ENCODE peak calls at places on chromosomes 16 and 17, in five cellular contexts. R, K, I, J and L are unnamed samples.

GRCh38 chr16:85306793-85307551 is 194.7 kb upstream of the CIBAR2 start:
- DNase-seq in I (no peak), R (no peak), J (no peak), K (no peak), L (no peak)

GRCh38 chr16:77406680-77407079 is 28.2 kb downstream of the ADAMTS18 start:
- DNase-seq in R (no peak), K (no peak), J (no peak), I (peak; percentile 1), L (no peak)

GRCh38 chr16:52547001-52547833 is at the start of gene TOX3:
- DNase-seq in R (no peak), J (no peak), I (no peak), K (no peak), L (no peak)

GRCh38 chr17:80106176-80106575 is 4.8 kb downstream of the GAA start:
- DNase-seq in I (no peak), J (no peak), K (no peak), R (no peak), L (no peak)

GRCh38 chr17:78174870-78175642 is 6.7 kb downstream of the SYNGR2 start:
- DNase-seq in K (no peak), R (no peak), J (no peak), I (no peak), L (peak; percentile 86)

GRCh38 chr17:73947281-73947975 is 256.1 kb upstream of the RPL38 start:
- DNase-seq in K (no peak), J (no peak), I (no peak), R (no peak), L (no peak)

GRCh38 chr16:80081851-80082250 is 458.9 kb upstream of the DYNLRB2 start:
- DNase-seq in I (no peak), R (no peak), K (no peak), J (no peak), L (no peak)

GRCh38 chr17:42122371-42123303 is at the start of gene HSPB9:
- DNase-seq in K (peak; percentile 51), J (no peak), R (no peak), I (no peak), L (no peak)